ENCODE peak calls at places on chromosomes 6 and 20, in five cellular contexts. R, N, A, T and L are unnamed samples.

GRCh38 chr20:44032583-44033138 is 118.0 kb downstream of the TOX2 start:
- DNase-seq in R (no peak), N (no peak), A (peak; percentile 38), T (no peak), L (no peak)

GRCh38 chr6:43464337-43464736 is 9.0 kb upstream of the DLK2 start:
- DNase-seq in R (no peak), N (no peak), A (no peak), T (no peak), L (no peak)

GRCh38 chr6:28139860-28140500 is 1.7 kb upstream of the ZKSCAN8 start:
- DNase-seq in R (no peak), N (no peak), A (no peak), T (no peak), L (no peak)

GRCh38 chr20:47273591-47274235 is 82.8 kb downstream of the ZMYND8 start:
- DNase-seq in R (peak; percentile 43), N (no peak), A (no peak), T (no peak), L (peak; percentile 18)

GRCh38 chr6:161835426-161836029 is 561.7 kb upstream of the AGPAT4 start:
- DNase-seq in R (no peak), N (no peak), A (peak; percentile 13), T (no peak), L (no peak)

GRCh38 chr6:150634641-150635292 is 35.1 kb downstream of the PLEKHG1 start:
- DNase-seq in R (no peak), N (no peak), A (no peak), T (no peak), L (no peak)

GRCh38 chr6:135962731-135963130 is 111.2 kb downstream of the PDE7B start:
- DNase-seq in R (no peak), N (no peak), A (no peak), T (no peak), L (no peak)

GRCh38 chr20:22383156-22383555 is 201.2 kb downstream of the FOXA2 start:
- DNase-seq in R (no peak), N (no peak), A (no peak), T (no peak), L (no peak)

GRCh38 chr6:98574991-98575390 is 259.4 kb upstream of the POU3F2 start:
- DNase-seq in R (peak; percentile 0), N (no peak), A (no peak), T (peak; percentile 41), L (no peak)

GRCh38 chr6:39199976-39200375 is 29.3 kb downstream of the KCNK5 start:
- DNase-seq in R (no peak), N (no peak), A (no peak), T (no peak), L (no peak)

GRCh38 chr20:51022803-51023616 is at the start of gene KCNG1:
- DNase-seq in R (peak; percentile 73), N (peak; percentile 59), A (no peak), T (peak; percentile 95), L (peak; percentile 38)

GRCh38 chr6:100944644-100945043 is 63.5 kb upstream of the ASCC3 start:
- DNase-seq in R (no peak), N (no peak), A (no peak), T (no peak), L (no peak)

GRCh38 chr20:47136782-47137181 is 219.7 kb downstream of the ZMYND8 start:
- DNase-seq in R (no peak), N (no peak), A (no peak), T (no peak), L (no peak)

GRCh38 chr6:85418059-85418458 is 31.8 kb upstream of the NT5E start:
- DNase-seq in R (no peak), N (no peak), A (no peak), T (no peak), L (peak; percentile 74)

GRCh38 chr6:25369450-25370086 is 90.4 kb downstream of the CARMIL1 start:
- DNase-seq in R (no peak), N (no peak), A (no peak), T (no peak), L (peak; percentile 33)

GRCh38 chr6:15430181-15430580 is 184.3 kb downstream of the JARID2 start:
- DNase-seq in R (no peak), N (no peak), A (no peak), T (no peak), L (no peak)

GRCh38 chr6:142702501-142703460 is 242.2 kb downstream of the HIVEP2 start:
- DNase-seq in R (no peak), N (peak; percentile 60), A (peak; percentile 64), T (peak; percentile 11), L (peak; percentile 66)

GRCh38 chr6:45541934-45542333 is 164.2 kb upstream of the SUPT3H start:
- DNase-seq in R (no peak), N (no peak), A (no peak), T (no peak), L (no peak)

GRCh38 chr20:62733891-62734290 is 25.3 kb downstream of the NTSR1 start:
- DNase-seq in R (no peak), N (peak; percentile 36), A (no peak), T (no peak), L (no peak)

GRCh38 chr20:33093074-33093473 is 13.6 kb downstream of the BPIFB4 start:
- DNase-seq in R (no peak), N (no peak), A (no peak), T (no peak), L (no peak)

GRCh38 chr6:33075568-33076405 is at the start of gene HLA-DPB1:
- DNase-seq in R (peak; percentile 36), N (no peak), A (no peak), T (peak; percentile 76), L (peak; percentile 73)

GRCh38 chr6:132687306-132687705 is 26.5 kb downstream of the VNN1 start:
- DNase-seq in R (peak; percentile 58), N (no peak), A (no peak), T (no peak), L (peak; percentile 89)

GRCh38 chr6:28266962-28267694 is at the start of gene ZSCAN26:
- DNase-seq in R (peak; percentile 91), N (peak; percentile 84), A (peak; percentile 76), T (peak; percentile 87), L (peak; percentile 80)

GRCh38 chr20:16260911-16261310 is 312.3 kb downstream of the KIF16B start:
- DNase-seq in R (no peak), N (no peak), A (no peak), T (no peak), L (no peak)

GRCh38 chr6:109491207-109491938 is 8.4 kb upstream of the ZBTB24 start:
- DNase-seq in R (no peak), N (no peak), A (no peak), T (peak; percentile 32), L (peak; percentile 26)

GRCh38 chr20:62141397-62142251 is 1.6 kb downstream of the PSMA7 start:
- DNase-seq in R (peak; percentile 45), N (no peak), A (no peak), T (peak; percentile 43), L (peak; percentile 50)

GRCh38 chr6:27870486-27870885 is 41.7 kb downstream of the OR2B2 start:
- DNase-seq in R (no peak), N (no peak), A (no peak), T (no peak), L (no peak)

GRCh38 chr6:46581459-46582177 is 71.0 kb downstream of the CYP39A1 start:
- DNase-seq in R (no peak), N (no peak), A (no peak), T (no peak), L (peak; percentile 3)

GRCh38 chr6:11950109-11950508 is 62.0 kb upstream of the HIVEP1 start:
- DNase-seq in R (no peak), N (no peak), A (no peak), T (no peak), L (no peak)

GRCh38 chr6:52399511-52400315 is 20.4 kb upstream of the EFHC1 start:
- DNase-seq in R (peak; percentile 58), N (no peak), A (no peak), T (peak; percentile 72), L (peak; percentile 58)
- TF ChIP-seq CTCF in R (peak; percentile 77), N (peak; percentile 80), A (peak; percentile 60), T (peak; percentile 88), L (peak; percentile 90)

GRCh38 chr6:170089937-170090335 is 200.9 kb downstream of the DLL1 start:
- DNase-seq in R (no peak), N (peak; percentile 24), A (peak; percentile 50), T (no peak), L (no peak)

GRCh38 chr6:170086639-170087420 is 204.0 kb downstream of the DLL1 start:
- DNase-seq in R (no peak), N (peak; percentile 37), A (peak; percentile 43), T (no peak), L (no peak)

GRCh38 chr6:170090561-170090960 is 200.3 kb downstream of the DLL1 start:
- DNase-seq in R (no peak), N (no peak), A (peak; percentile 30), T (no peak), L (no peak)

GRCh38 chr6:170087946-170088348 is 202.9 kb downstream of the DLL1 start:
- DNase-seq in R (no peak), N (peak; percentile 52), A (peak; percentile 55), T (no peak), L (no peak)

DNA sequence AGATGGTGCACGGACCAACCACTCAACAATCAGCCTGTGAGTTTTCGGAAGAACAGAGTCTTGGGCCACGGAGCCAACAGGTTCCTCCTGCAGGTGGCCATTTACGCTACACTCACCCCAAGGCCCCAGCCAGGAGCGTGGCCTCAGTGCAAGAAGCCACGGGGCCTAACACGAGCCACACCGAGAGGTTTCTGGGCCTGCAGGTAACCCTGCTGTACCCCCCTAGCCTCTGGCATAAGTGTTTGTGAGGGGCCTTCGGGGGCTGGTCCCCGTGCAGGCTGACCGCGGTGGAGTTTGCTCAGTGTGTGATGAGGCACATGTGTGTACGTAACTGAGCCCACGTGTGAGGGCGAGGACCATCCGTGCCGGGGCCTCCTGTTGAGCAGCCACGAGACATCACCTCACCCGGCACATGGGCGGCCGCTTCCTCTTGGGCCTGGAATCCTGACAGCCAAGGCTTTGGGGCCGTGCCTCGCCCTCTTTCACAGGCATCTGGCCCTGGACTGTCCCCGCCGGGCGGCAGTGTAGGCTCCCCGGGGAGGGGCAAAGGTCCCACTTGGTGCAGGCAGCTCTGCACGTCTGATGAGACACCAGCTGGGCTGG is 202.4 kb downstream of the DLL1 start:
- DNase-seq in R (no peak), N (peak; percentile 50), A (peak; percentile 55), T (no peak), L (no peak)
- H3K4me3 ChIP-seq in R (no peak overlapping the region), N (peak overlapping the region; percentile 14), A (no peak overlapping the region), T (no peak overlapping the region), L (no peak overlapping the region)

DNA sequence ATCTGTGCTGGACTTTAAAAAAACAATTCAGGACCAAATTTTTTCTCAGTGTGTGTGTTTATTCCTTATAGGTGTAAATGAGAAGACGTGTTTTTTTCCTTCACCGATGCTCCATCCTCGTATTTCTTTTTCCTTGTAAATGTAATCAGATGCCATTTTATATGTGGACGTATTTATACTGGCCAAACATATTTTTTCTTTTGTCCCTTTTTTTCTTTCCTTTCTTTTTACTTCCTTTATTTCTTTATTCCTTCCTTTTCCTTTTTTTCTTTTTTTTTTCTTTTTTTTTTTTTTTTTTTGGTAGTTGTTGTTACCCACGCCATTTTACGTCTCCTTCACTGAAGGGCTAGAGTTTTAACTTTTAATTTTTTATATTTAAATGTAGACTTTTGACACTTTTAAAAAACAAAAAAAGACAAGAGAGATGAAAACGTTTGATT is 3.7 kb downstream of the SOX4 start:
- DNase-seq in R (no peak), N (no peak), A (no peak), T (no peak), L (no peak)
- TF ChIP-seq CTCF in R (no peak), N (no peak), A (no peak), T (no peak), L (no peak)

DNA sequence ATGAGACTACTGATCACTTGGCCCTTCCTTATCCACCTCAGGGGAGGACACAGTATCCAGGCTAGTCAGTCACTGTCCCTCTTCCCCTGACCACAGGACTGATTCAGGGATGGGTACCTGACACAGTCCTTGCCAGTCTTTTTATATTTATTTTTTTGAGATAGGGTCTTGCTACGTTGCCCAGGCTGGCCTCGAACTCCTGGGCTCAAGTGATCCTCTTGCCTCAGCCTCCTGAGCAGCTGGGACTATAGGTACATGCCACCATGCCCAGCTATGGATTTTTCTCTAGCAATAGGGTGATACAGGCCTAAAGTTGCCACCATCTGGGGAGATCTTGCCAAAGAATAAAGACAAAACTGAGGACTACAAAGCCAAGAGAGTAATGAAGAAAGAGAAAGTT is 10.2 kb downstream of the TUBB2B start:
- DNase-seq in R (no peak), N (no peak), A (no peak), T (no peak), L (no peak)
- H3K4me3 ChIP-seq in R (no peak overlapping the region), N (no peak overlapping the region), A (no peak overlapping the region), T (no peak overlapping the region), L (no peak overlapping the region)